ENCODE peak calls at places on chromosome 9, in ten cellular contexts. E is SK-N-SH; B is OCI-LY7; I is effector memory CD4-positive, alpha-beta T cell; G is IMR-90; J is AG04450; H is choroid plexus epithelial cell; D is astrocyte of the cerebellum; K is coronary artery; O is tibial artery. F is an unnamed sample.

GRCh38 chr9:12274577-12274976 is 418.6 kb upstream of the TYRP1 start:
- DNase-seq in H (no peak), E (no peak), B (no peak), D (no peak), G (no peak), J (no peak), O (no peak), I (no peak), K (no peak), F (no peak)

GRCh38 chr9:75230469-75230868 is 142.2 kb downstream of the OSTF1 start:
- DNase-seq in G (no peak), H (no peak), E (no peak), B (no peak), D (no peak), I (no peak), O (no peak), K (no peak), J (no peak), F (no peak)

GRCh38 chr9:104843644-104844226 is 79.8 kb downstream of the NIPSNAP3B start:
- DNase-seq in H (no peak), J (no peak), B (no peak), I (no peak), E (peak; percentile 60), G (no peak), D (no peak), K (no peak), O (no peak), F (no peak)

GRCh38 chr9:108727580-108728056 is 128.2 kb downstream of the ACTL7B start:
- DNase-seq in J (no peak), O (peak; percentile 31), D (no peak), E (no peak), G (no peak), K (no peak), I (no peak), H (no peak), B (no peak), F (no peak)

GRCh38 chr9:99433555-99433954 is 211.5 kb downstream of the SEC61B start:
- DNase-seq in O (no peak), H (peak; percentile 65), E (no peak), I (no peak), B (peak; percentile 2), G (peak; percentile 89), K (no peak), D (no peak), J (no peak), F (no peak)

GRCh38 chr9:135310134-135310533 is 169.4 kb upstream of the PPP1R26 start:
- DNase-seq in E (peak; percentile 71), O (no peak), J (no peak), B (no peak), I (no peak), H (no peak), K (no peak), D (no peak), G (no peak), F (no peak)

GRCh38 chr9:35822926-35823325 is 5.6 kb downstream of the FAM221B start:
- DNase-seq in B (no peak), J (no peak), G (peak; percentile 54), E (no peak), K (no peak), O (no peak), I (no peak), H (peak; percentile 36), D (no peak), F (no peak)

GRCh38 chr9:109311731-109312130 is 9.1 kb downstream of the EPB41L4B start:
- DNase-seq in E (peak; percentile 69), B (no peak), D (no peak), I (no peak), J (no peak), H (no peak), G (no peak), K (no peak), O (no peak), F (peak; percentile 47)

GRCh38 chr9:33850677-33851076 is 33.7 kb downstream of the UBE2R2 start:
- DNase-seq in J (no peak), O (no peak), G (no peak), E (no peak), K (no peak), D (no peak), B (no peak), I (no peak), H (no peak), F (no peak)

GRCh38 chr9:138028596-138028995 is 151.0 kb downstream of the CACNA1B start:
- DNase-seq in B (peak; percentile 14), O (no peak), E (no peak), H (no peak), K (no peak), G (no peak), D (no peak), I (no peak), J (no peak), F (peak; percentile 17)

GRCh38 chr9:6584881-6585597 is 60.5 kb downstream of the GLDC start:
- DNase-seq in G (peak; percentile 40), J (no peak), B (peak; percentile 65), O (no peak), I (no peak), H (peak; percentile 65), D (peak; percentile 28), E (peak; percentile 30), K (no peak), F (peak; percentile 35)

GRCh38 chr9:106731910-106732309 is 131.1 kb upstream of the ZNF462 start:
- DNase-seq in D (no peak), H (no peak), E (peak; percentile 63), J (no peak), I (no peak), G (no peak), K (no peak), B (no peak), O (no peak), F (no peak)

GRCh38 chr9:131977074-131977838 is 102.4 kb downstream of the MED27 start:
- DNase-seq in G (no peak), B (no peak), I (no peak), K (no peak), J (no peak), D (no peak), H (no peak), O (no peak), E (no peak), F (no peak)

GRCh38 chr9:84277646-84278045 is 62.9 kb downstream of the SLC28A3 start:
- DNase-seq in K (no peak), O (no peak), E (no peak), I (no peak), G (peak; percentile 44), B (no peak), H (no peak), J (no peak), D (no peak), F (no peak)

GRCh38 chr9:126222835-126223431 is 103.7 kb upstream of the MVB12B start:
- DNase-seq in O (no peak), B (no peak), H (no peak), K (no peak), G (no peak), I (no peak), J (no peak), D (no peak), E (no peak), F (no peak)
- H3K4me3 ChIP-seq in O (no peak overlapping the region), B (no peak overlapping the region), H (no peak overlapping the region), K (no peak overlapping the region), G (no peak overlapping the region), I (no peak overlapping the region), J (no peak overlapping the region), D (no peak overlapping the region), E (no peak overlapping the region), F (no peak overlapping the region)

DNA sequence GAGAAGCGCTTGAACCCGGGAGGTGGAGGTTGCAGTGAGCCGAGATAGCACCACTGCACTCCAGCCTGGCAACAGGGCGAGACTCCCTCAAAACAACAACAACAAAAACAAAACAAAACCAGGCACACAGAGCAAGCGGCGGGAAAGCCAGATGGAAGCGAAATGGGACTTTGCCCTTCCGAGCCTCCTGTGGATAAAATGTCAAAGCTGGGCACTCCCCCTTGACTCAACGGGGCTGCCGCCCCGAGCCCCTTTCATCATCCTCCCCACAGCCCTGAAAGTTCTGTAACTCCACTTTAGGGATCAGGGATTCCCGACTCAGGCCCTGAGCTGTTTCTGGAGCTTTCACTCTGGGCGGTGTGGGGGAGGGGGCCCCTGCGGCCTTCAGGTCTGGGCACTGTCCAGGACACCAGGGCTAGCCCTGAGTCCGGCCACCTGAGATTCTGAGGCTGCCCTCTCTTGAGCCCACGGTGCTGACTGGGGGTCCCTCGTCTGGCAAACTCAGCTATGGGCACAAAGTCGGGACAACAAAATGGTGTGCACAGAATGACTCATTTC is 30.6 kb upstream of the OBP2B start:
- DNase-seq in K (peak; percentile 31), B (no peak), J (no peak), O (no peak), D (no peak), G (no peak), H (no peak), E (peak; percentile 9), I (no peak), F (no peak)
- H3K4me3 ChIP-seq in K (peak overlapping the region; percentile 58), B (no peak overlapping the region), J (no peak overlapping the region), O (no peak overlapping the region), D (no peak overlapping the region), G (no peak overlapping the region), H (no peak overlapping the region), E (no peak overlapping the region), I (no peak overlapping the region), F (no peak overlapping the region)

GRCh38 chr9:136821333-136822031 is 13.7 kb downstream of the RABL6 start:
- DNase-seq in D (no peak), K (no peak), H (peak; percentile 56), O (no peak), J (no peak), I (no peak), G (no peak), E (no peak), B (no peak), F (no peak)
- H3K4me3 ChIP-seq in D (peak overlapping the region; percentile 26), K (peak overlapping the region; percentile 68), H (peak overlapping the region; percentile 46), O (peak overlapping the region; percentile 41), J (no peak overlapping the region), I (no peak overlapping the region), G (no peak overlapping the region), E (no peak overlapping the region), B (no peak overlapping the region), F (no peak overlapping the region)

GRCh38 chr9:79256691-79257213 is 315.0 kb upstream of the TLE4 start:
- DNase-seq in K (no peak), I (no peak), E (no peak), H (peak; percentile 23), G (peak; percentile 43), B (no peak), O (no peak), J (no peak), D (peak; percentile 100), F (no peak)
- H3K4me3 ChIP-seq in K (peak overlapping the region; percentile 48), I (no peak overlapping the region), E (no peak overlapping the region), H (no peak overlapping the region), G (no peak overlapping the region), B (no peak overlapping the region), O (no peak overlapping the region), J (no peak overlapping the region), D (peak overlapping the region; percentile 38), F (no peak overlapping the region)

GRCh38 chr9:129598089-129598596 is 22.8 kb downstream of the C9orf50 start:
- DNase-seq in O (no peak), B (no peak), E (no peak), H (no peak), D (no peak), I (no peak), G (no peak), J (no peak), K (no peak), F (no peak)
- H3K4me3 ChIP-seq in O (no peak overlapping the region), B (no peak overlapping the region), E (no peak overlapping the region), H (no peak overlapping the region), D (no peak overlapping the region), I (peak overlapping the region; percentile 48), G (no peak overlapping the region), J (peak overlapping the region; percentile 59), K (peak overlapping the region; percentile 75), F (no peak overlapping the region)

GRCh38 chr9:113464672-113465271 is 1.2 kb downstream of the RGS3 start:
- DNase-seq in E (no peak), O (no peak), G (no peak), H (no peak), K (peak; percentile 26), B (no peak), D (no peak), J (no peak), I (no peak), F (no peak)
- H3K4me3 ChIP-seq in E (no peak overlapping the region), O (peak overlapping the region; percentile 59), G (no peak overlapping the region), H (no peak overlapping the region), K (peak overlapping the region; percentile 67), B (no peak overlapping the region), D (no peak overlapping the region), J (no peak overlapping the region), I (no peak overlapping the region), F (no peak overlapping the region)

F was measured in Jurkat, Clone E6-1.